ENCODE peak calls at places on chromosome X, in six cellular contexts. J is kidney epithelial cell, L is cardiac fibroblast, Y is left ventricle myocardium inferior, B is PC-3, M is endothelial cell. E is an unnamed sample.

GRCh38 chrX:22527302-22527701 is 254.6 kb downstream of the CBLL2 start:
- DNase-seq in J (no peak), L (no peak), Y (no peak), B (no peak), M (no peak), E (no peak)

GRCh38 chrX:46574337-46574940 is 874 bp downstream of the CHST7 start:
- DNase-seq in J (no peak), L (peak; percentile 44), Y (no peak), B (no peak), M (peak; percentile 47), E (no peak)

GRCh38 chrX:29662101-29662500 is 553.3 kb upstream of the MAGEB2 start:
- DNase-seq in J (peak; percentile 29), L (peak; percentile 61), Y (no peak), B (peak; percentile 73), M (no peak), E (no peak)

GRCh38 chrX:134908235-134908834 is 82.5 kb upstream of the SMIM10 start:
- DNase-seq in J (no peak), L (peak; percentile 52), Y (no peak), B (peak; percentile 37), M (no peak), E (no peak)

GRCh38 chrX:120781416-120781815 is 94.2 kb downstream of the CT47B1 start:
- DNase-seq in J (no peak), L (peak; percentile 28), Y (no peak), B (no peak), M (no peak), E (no peak)

GRCh38 chrX:72258174-72258573 is 18.9 kb downstream of the RPS4X start:
- DNase-seq in J (no peak), L (peak; percentile 87), Y (no peak), B (peak; percentile 50), M (no peak), E (no peak)

GRCh38 chrX:139120760-139121159 is 409.2 kb upstream of the FGF13 start:
- DNase-seq in J (peak; percentile 38), L (no peak), Y (no peak), B (peak; percentile 93), M (no peak), E (no peak)

GRCh38 chrX:149757206-149758067 is 16.4 kb upstream of the HSFX1 start:
- DNase-seq in J (no peak), L (no peak), Y (no peak), B (no peak), M (no peak), E (no peak)

GRCh38 chrX:50638123-50638522 is 167.5 kb upstream of the DGKK start:
- DNase-seq in J (no peak), L (peak; percentile 27), Y (peak; percentile 60), B (no peak), M (no peak), E (no peak)

GRCh38 chrX:38578152-38578551 is 16.8 kb downstream of the TSPAN7 start:
- DNase-seq in J (no peak), L (no peak), Y (no peak), B (no peak), M (no peak), E (peak; percentile 10)
- TF ChIP-seq CTCF in J (no peak), L (no peak), Y (no peak), B (no peak), M (no peak), E (no peak)

GRCh38 chrX:119008122-119008744 is 33.8 kb downstream of the LONRF3 start:
- DNase-seq in J (no peak), L (peak; percentile 44), Y (no peak), B (peak; percentile 42), M (peak; percentile 29), E (no peak)
- TF ChIP-seq CTCF in J (peak; percentile 66), L (peak; percentile 68), Y (peak; percentile 61), B (peak; percentile 75), M (peak; percentile 48), E (peak; percentile 58)

DNA sequence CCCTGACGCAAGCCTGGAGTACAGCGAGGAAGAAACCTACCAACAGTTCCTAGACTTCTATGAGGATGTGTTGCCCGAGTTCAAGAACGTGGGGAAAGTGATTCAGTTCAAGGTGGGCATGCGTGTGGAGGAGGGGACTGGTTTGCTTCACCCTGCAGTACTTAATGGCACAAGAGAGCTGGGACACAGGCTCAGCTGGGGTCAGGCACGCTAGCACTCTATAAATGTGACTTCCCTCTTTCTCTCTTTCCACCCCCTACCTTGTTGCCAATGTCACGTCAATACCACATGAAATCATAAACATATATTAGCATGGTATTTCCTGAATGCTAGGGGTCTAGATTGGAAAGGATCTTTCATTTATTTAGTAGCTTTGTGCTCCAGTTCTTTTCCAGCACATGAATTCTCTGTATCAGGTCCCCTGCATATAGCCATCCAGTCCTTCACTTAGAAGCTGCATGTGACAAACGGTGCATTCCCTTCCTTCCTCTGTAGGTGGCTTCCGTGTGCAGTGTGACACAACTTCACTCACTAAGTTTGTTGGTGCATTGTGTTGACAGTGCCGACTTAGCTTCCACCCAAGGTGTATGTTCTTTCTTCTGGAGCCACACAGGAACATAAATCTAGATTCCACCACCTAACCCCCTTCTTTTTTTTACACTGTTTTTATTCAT is 25.6 kb downstream of the ZRSR2 start:
- DNase-seq in J (no peak), L (peak; percentile 34), Y (no peak), B (peak; percentile 50), M (peak; percentile 8), E (no peak)
- TF ChIP-seq CTCF in J (peak; percentile 33), L (peak; percentile 39), Y (peak; percentile 51), B (peak; percentile 59), M (peak; percentile 32), E (no peak)

GRCh38 chrX:141180851-141181250 is 3.9 kb upstream of the LDOC1 start:
- DNase-seq in J (no peak), L (no peak), Y (no peak), B (no peak), M (no peak), E (no peak)

GRCh38 chrX:141176586-141177451 is at the start of gene LDOC1:
- DNase-seq in J (no peak), L (peak; percentile 78), Y (peak; percentile 69), B (peak; percentile 89), M (peak; percentile 82), E (no peak)

DNA sequence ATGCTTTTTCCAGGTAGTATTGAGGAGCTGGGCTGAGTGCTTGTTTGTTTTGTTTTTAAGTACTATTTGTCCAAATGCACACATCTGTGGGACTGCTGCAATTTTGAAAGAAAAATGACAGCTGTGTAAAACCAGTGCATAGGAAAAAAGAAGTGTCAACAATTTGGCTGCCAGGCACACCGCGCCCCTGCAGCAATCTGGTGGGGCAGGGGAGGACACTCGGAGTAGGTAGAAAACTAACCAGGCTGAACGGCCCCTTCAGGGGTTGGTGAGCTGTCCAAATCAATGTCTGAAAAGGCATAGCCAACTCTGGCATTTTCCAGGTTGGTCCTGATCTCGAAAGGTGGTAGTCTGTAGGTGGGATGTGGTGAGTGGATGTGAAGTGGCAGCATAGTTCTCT is 1.1 kb downstream of the LDOC1 start:
- DNase-seq in J (no peak), L (no peak), Y (no peak), B (peak; percentile 36), M (no peak), E (no peak)
- TF ChIP-seq CTCF in J (no peak), L (no peak), Y (no peak), B (no peak), M (no peak), E (no peak)

GRCh38 chrX:109635151-109635550 is 10.2 kb upstream of the KCNE5 start:
- DNase-seq in J (no peak), L (peak; percentile 33), Y (no peak), B (peak; percentile 39), M (no peak), E (no peak)
- TF ChIP-seq CTCF in J (peak; percentile 36), L (peak; percentile 38), Y (peak; percentile 53), B (peak; percentile 66), M (peak; percentile 49), E (peak; percentile 34)

GRCh38 chrX:40471965-40472648 is 108.7 kb upstream of the ATP6AP2 start:
- DNase-seq in J (peak; percentile 58), L (peak; percentile 44), Y (no peak), B (peak; percentile 29), M (no peak), E (peak; percentile 72)
- TF ChIP-seq CTCF in J (peak; percentile 33), L (no peak), Y (peak; percentile 23), B (peak; percentile 46), M (no peak), E (peak; percentile 37)

GRCh38 chrX:23626651-23627050 is 40.6 kb upstream of the PRDX4 start:
- DNase-seq in J (no peak), L (no peak), Y (no peak), B (no peak), M (no peak), E (no peak)
- TF ChIP-seq CTCF in J (peak; percentile 13), L (peak; percentile 6), Y (no peak), B (peak; percentile 48), M (no peak), E (no peak)

GRCh38 chrX:54044126-54044876 is at the start of gene PHF8:
- DNase-seq in J (peak; percentile 69), L (peak; percentile 95), Y (peak; percentile 93), B (peak; percentile 96), M (peak; percentile 88), E (peak; percentile 94)
- TF ChIP-seq CTCF in J (no peak), L (peak; percentile 9), Y (no peak), B (no peak), M (no peak), E (no peak)

GRCh38 chrX:13764284-13764683 is 29.7 kb downstream of the OFD1 start:
- DNase-seq in J (no peak), L (no peak), Y (no peak), B (no peak), M (no peak), E (no peak)

GRCh38 chrX:13763489-13763888 is 28.9 kb downstream of the OFD1 start:
- DNase-seq in J (no peak), L (no peak), Y (peak; percentile 22), B (no peak), M (no peak), E (no peak)

GRCh38 chrX:13761606-13762005 is 27.1 kb downstream of the OFD1 start:
- DNase-seq in J (no peak), L (peak; percentile 21), Y (no peak), B (no peak), M (no peak), E (no peak)

GRCh38 chrX:13762015-13762414 is 27.5 kb downstream of the OFD1 start:
- DNase-seq in J (no peak), L (no peak), Y (no peak), B (no peak), M (no peak), E (no peak)

DNA sequence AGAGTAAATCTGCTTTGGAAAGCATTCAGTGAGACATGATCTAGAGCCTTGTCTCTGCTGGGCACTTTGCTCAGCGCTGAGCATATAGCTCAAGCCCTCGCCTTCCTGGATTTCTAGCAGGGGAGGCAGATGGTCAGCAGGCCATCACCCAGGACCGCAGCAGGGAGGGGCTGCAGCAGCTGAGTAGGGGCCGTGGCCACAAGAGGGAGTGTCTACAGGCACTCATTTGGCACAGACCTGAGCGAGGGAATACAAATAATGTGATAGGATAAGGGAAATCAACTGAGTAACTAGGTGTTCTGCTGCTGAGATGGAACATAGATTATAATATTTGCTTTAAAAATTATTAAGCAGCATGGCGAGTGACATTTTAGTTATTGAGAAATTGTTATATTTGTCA is 30.2 kb downstream of the OFD1 start:
- DNase-seq in J (no peak), L (no peak), Y (no peak), B (no peak), M (peak; percentile 45), E (peak; percentile 24)
- TF ChIP-seq CTCF in J (peak; percentile 37), L (peak; percentile 11), Y (peak; percentile 47), B (peak; percentile 36), M (no peak), E (no peak)

E was measured in Caco-2.